ENCODE peak calls at places on chromosomes 13 and 19, in eight cellular contexts. One of them, this sample, is unnamed.

GRCh38 chr19:2694196-2694595 is 8.3 kb downstream of the GNG7 start:
- DNase-seq in IMR-90: no peak
- DNase-seq in endothelial cell: no peak
- DNase-seq in thoracic aorta: no peak
- DNase-seq in AG09309: no peak
- DNase-seq in psoas muscle: no peak
- DNase-seq in astrocyte of the spinal cord: no peak
- DNase-seq in body of pancreas: no peak
- DNase-seq in this sample: no peak

GRCh38 chr13:51246411-51247298 is 24.5 kb downstream of the FAM124A start:
- DNase-seq in IMR-90: no peak
- DNase-seq in endothelial cell: no peak
- DNase-seq in thoracic aorta: no peak
- DNase-seq in AG09309: no peak
- DNase-seq in psoas muscle: no peak
- DNase-seq in astrocyte of the spinal cord: no peak
- DNase-seq in body of pancreas: no peak
- DNase-seq in this sample: no peak

GRCh38 chr13:110942248-110942981 is 27.5 kb upstream of the ANKRD10 start:
- DNase-seq in IMR-90: peak
- DNase-seq in endothelial cell: no peak
- DNase-seq in thoracic aorta: no peak
- DNase-seq in AG09309: no peak
- DNase-seq in psoas muscle: no peak
- DNase-seq in astrocyte of the spinal cord: no peak
- DNase-seq in body of pancreas: no peak
- DNase-seq in this sample: no peak

GRCh38 chr13:71864094-71864980 is 2.7 kb downstream of the DACH1 start:
- DNase-seq in IMR-90: no peak
- DNase-seq in endothelial cell: peak
- DNase-seq in thoracic aorta: no peak
- DNase-seq in AG09309: no peak
- DNase-seq in psoas muscle: peak
- DNase-seq in astrocyte of the spinal cord: peak
- DNase-seq in body of pancreas: peak
- DNase-seq in this sample: no peak

GRCh38 chr13:37136187-37136586 is 30.7 kb upstream of the CSNK1A1L start:
- DNase-seq in IMR-90: peak
- DNase-seq in endothelial cell: no peak
- DNase-seq in thoracic aorta: no peak
- DNase-seq in AG09309: no peak
- DNase-seq in psoas muscle: no peak
- DNase-seq in astrocyte of the spinal cord: no peak
- DNase-seq in body of pancreas: no peak
- DNase-seq in this sample: no peak

GRCh38 chr13:24052547-24052981 is 108.0 kb upstream of the SPATA13 start:
- DNase-seq in IMR-90: peak
- DNase-seq in endothelial cell: no peak
- DNase-seq in thoracic aorta: no peak
- DNase-seq in AG09309: no peak
- DNase-seq in psoas muscle: no peak
- DNase-seq in astrocyte of the spinal cord: peak
- DNase-seq in body of pancreas: no peak
- DNase-seq in this sample: no peak

GRCh38 chr19:11506101-11506555 is 489 bp upstream of the ZNF653 start:
- DNase-seq in IMR-90: no peak
- DNase-seq in endothelial cell: no peak
- DNase-seq in thoracic aorta: no peak
- DNase-seq in AG09309: no peak
- DNase-seq in psoas muscle: no peak
- DNase-seq in astrocyte of the spinal cord: no peak
- DNase-seq in body of pancreas: no peak
- DNase-seq in this sample: no peak

GRCh38 chr13:78131811-78132210 is 213.2 kb upstream of the EDNRB start:
- DNase-seq in IMR-90: peak
- DNase-seq in endothelial cell: no peak
- DNase-seq in thoracic aorta: no peak
- DNase-seq in AG09309: no peak
- DNase-seq in psoas muscle: no peak
- DNase-seq in astrocyte of the spinal cord: no peak
- DNase-seq in body of pancreas: no peak
- DNase-seq in this sample: no peak

GRCh38 chr13:36665630-36666029 is 8.2 kb upstream of the SERTM1 start:
- DNase-seq in IMR-90: no peak
- DNase-seq in endothelial cell: no peak
- DNase-seq in thoracic aorta: no peak
- DNase-seq in AG09309: no peak
- DNase-seq in psoas muscle: no peak
- DNase-seq in astrocyte of the spinal cord: no peak
- DNase-seq in body of pancreas: no peak
- DNase-seq in this sample: no peak

GRCh38 chr19:6354098-6354674 is 7.1 kb upstream of the CLPP start:
- DNase-seq in IMR-90: no peak
- DNase-seq in endothelial cell: no peak
- DNase-seq in thoracic aorta: no peak
- DNase-seq in AG09309: no peak
- DNase-seq in psoas muscle: no peak
- DNase-seq in astrocyte of the spinal cord: no peak
- DNase-seq in body of pancreas: no peak
- DNase-seq in this sample: no peak

GRCh38 chr19:2095338-2095938 is 688 bp downstream of the MOB3A start:
- DNase-seq in IMR-90: no peak
- DNase-seq in endothelial cell: no peak
- DNase-seq in thoracic aorta: no peak
- DNase-seq in AG09309: no peak
- DNase-seq in psoas muscle: peak
- DNase-seq in astrocyte of the spinal cord: no peak
- DNase-seq in body of pancreas: no peak
- DNase-seq in this sample: no peak

GRCh38 chr19:48216933-48217332 is 38.8 kb downstream of the CARD8 start:
- DNase-seq in IMR-90: no peak
- DNase-seq in endothelial cell: peak
- DNase-seq in thoracic aorta: no peak
- DNase-seq in AG09309: no peak
- DNase-seq in psoas muscle: no peak
- DNase-seq in astrocyte of the spinal cord: no peak
- DNase-seq in body of pancreas: no peak
- DNase-seq in this sample: no peak
- TF ChIP-seq CTCF in IMR-90: no peak
- TF ChIP-seq CTCF in endothelial cell: peak
- TF ChIP-seq CTCF in thoracic aorta: no peak
- TF ChIP-seq CTCF in AG09309: no peak
- TF ChIP-seq CTCF in psoas muscle: no peak
- TF ChIP-seq CTCF in astrocyte of the spinal cord: no peak
- TF ChIP-seq CTCF in body of pancreas: no peak
- TF ChIP-seq CTCF in this sample: no peak

DNA sequence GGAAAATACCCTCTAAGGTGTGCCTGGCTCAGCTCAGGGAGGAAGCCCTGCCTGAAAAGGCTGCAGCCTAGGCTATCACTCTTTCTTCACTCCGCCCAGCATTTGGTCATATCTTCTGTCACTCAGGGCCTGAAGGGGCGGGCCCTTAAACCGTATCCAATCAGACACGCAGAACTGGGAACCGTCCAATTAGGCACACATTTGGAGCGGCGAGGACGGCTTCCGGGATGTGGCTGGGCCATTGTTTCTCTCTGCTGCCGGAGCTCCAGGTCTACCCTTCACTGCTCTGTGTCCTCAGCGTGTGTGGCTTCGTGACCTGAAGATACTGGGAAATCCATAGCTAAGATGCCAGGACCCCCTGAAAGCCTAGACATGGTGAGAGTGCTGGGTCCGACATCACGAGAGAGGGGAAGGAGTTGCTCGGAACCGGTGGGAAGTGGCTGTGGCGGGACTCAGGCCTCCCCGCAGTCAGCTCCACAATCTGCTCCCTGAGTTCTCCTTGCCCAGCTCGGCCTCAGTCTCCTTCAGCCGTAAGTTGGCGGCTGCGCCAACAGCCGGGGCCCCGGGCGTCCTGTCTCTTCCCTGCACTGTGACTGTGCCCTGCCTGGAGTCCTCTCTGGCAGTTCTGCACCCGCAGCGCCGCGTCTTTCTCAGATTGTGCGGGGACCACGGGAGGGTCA is at the start of gene ZNF493:
- DNase-seq in IMR-90: peak
- DNase-seq in endothelial cell: peak
- DNase-seq in thoracic aorta: peak
- DNase-seq in AG09309: peak
- DNase-seq in psoas muscle: peak
- DNase-seq in astrocyte of the spinal cord: peak
- DNase-seq in body of pancreas: peak
- DNase-seq in this sample: peak
- TF ChIP-seq CTCF in IMR-90: no peak
- TF ChIP-seq CTCF in endothelial cell: no peak
- TF ChIP-seq CTCF in thoracic aorta: no peak
- TF ChIP-seq CTCF in AG09309: no peak
- TF ChIP-seq CTCF in psoas muscle: no peak
- TF ChIP-seq CTCF in astrocyte of the spinal cord: no peak
- TF ChIP-seq CTCF in body of pancreas: no peak
- TF ChIP-seq CTCF in this sample: no peak

DNA sequence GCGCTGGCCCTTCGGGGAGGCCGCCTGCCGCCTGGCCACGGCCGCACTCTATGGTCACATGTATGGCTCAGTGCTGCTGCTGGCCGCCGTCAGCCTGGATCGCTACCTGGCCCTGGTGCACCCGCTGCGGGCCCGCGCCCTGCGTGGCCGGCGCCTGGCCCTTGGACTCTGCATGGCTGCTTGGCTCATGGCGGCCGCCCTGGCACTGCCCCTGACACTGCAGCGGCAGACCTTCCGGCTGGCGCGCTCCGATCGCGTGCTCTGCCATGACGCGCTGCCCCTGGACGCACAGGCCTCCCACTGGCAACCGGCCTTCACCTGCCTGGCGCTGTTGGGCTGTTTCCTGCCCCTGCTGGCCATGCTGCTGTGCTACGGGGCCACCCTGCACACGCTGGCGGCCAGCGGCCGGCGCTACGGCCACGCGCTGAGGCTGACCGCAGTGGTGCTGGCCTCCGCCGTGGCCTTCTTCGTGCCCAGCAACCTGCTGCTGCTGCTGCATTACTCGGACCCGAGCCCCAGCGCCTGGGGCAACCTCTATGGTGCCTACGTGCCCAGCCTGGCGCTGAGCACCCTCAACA is 1.2 kb downstream of the F2RL3 start:
- DNase-seq in IMR-90: no peak
- DNase-seq in endothelial cell: no peak
- DNase-seq in thoracic aorta: no peak
- DNase-seq in AG09309: no peak
- DNase-seq in psoas muscle: peak
- DNase-seq in astrocyte of the spinal cord: no peak
- DNase-seq in body of pancreas: no peak
- DNase-seq in this sample: no peak
- TF ChIP-seq CTCF in IMR-90: no peak
- TF ChIP-seq CTCF in endothelial cell: no peak
- TF ChIP-seq CTCF in thoracic aorta: no peak
- TF ChIP-seq CTCF in AG09309: no peak
- TF ChIP-seq CTCF in psoas muscle: no peak
- TF ChIP-seq CTCF in astrocyte of the spinal cord: no peak
- TF ChIP-seq CTCF in body of pancreas: no peak
- TF ChIP-seq CTCF in this sample: no peak

GRCh38 chr19:33406521-33407139 is 33.1 kb downstream of the CEBPG start:
- DNase-seq in IMR-90: peak
- DNase-seq in endothelial cell: peak
- DNase-seq in thoracic aorta: peak
- DNase-seq in AG09309: no peak
- DNase-seq in psoas muscle: peak
- DNase-seq in astrocyte of the spinal cord: peak
- DNase-seq in body of pancreas: peak
- DNase-seq in this sample: peak
- TF ChIP-seq CTCF in IMR-90: peak
- TF ChIP-seq CTCF in endothelial cell: peak
- TF ChIP-seq CTCF in thoracic aorta: peak
- TF ChIP-seq CTCF in AG09309: peak
- TF ChIP-seq CTCF in psoas muscle: peak
- TF ChIP-seq CTCF in astrocyte of the spinal cord: peak
- TF ChIP-seq CTCF in body of pancreas: peak
- TF ChIP-seq CTCF in this sample: peak

GRCh38 chr13:96822900-96823299 is 171.4 kb downstream of the OXGR1 start:
- DNase-seq in IMR-90: no peak
- DNase-seq in endothelial cell: peak
- DNase-seq in thoracic aorta: no peak
- DNase-seq in AG09309: no peak
- DNase-seq in psoas muscle: no peak
- DNase-seq in astrocyte of the spinal cord: no peak
- DNase-seq in body of pancreas: peak
- DNase-seq in this sample: no peak
- TF ChIP-seq CTCF in IMR-90: no peak
- TF ChIP-seq CTCF in endothelial cell: peak
- TF ChIP-seq CTCF in thoracic aorta: no peak
- TF ChIP-seq CTCF in AG09309: no peak
- TF ChIP-seq CTCF in psoas muscle: no peak
- TF ChIP-seq CTCF in astrocyte of the spinal cord: peak
- TF ChIP-seq CTCF in body of pancreas: peak
- TF ChIP-seq CTCF in this sample: no peak